ENCODE peak calls at places on chromosome 18, in seven cellular contexts. F is astrocyte of the spinal cord, K is Caco-2, O is pancreas, A is stomach, Z is brain microvascular endothelial cell, G is neural progenitor cell. I is an unnamed sample.

GRCh38 chr18:58005885-58006523 is 38.0 kb upstream of the NEDD4L start:
- DNase-seq in G (no peak), Z (peak; percentile 9), A (no peak), O (no peak), K (no peak), F (peak; percentile 61), I (peak; percentile 25)

GRCh38 chr18:76986391-76986790 is 146.2 kb downstream of the MBP start:
- DNase-seq in K (no peak), G (no peak), Z (no peak), F (no peak), O (no peak), A (no peak), I (no peak)

GRCh38 chr18:77108821-77109692 is 23.5 kb downstream of the MBP start:
- DNase-seq in K (no peak), F (no peak), G (no peak), O (no peak), A (no peak), Z (no peak), I (no peak)

GRCh38 chr18:34718610-34719009 is 8.5 kb downstream of the DTNA start:
- DNase-seq in K (no peak), Z (no peak), O (no peak), A (no peak), F (no peak), G (no peak), I (peak; percentile 13)

GRCh38 chr18:12046751-12047335 is 46.8 kb upstream of the ANKRD62 start:
- DNase-seq in O (no peak), K (peak; percentile 14), Z (no peak), A (no peak), F (no peak), G (peak; percentile 45), I (no peak)

GRCh38 chr18:9101730-9102390 is 639 bp upstream of the NDUFV2 start:
- DNase-seq in O (no peak), A (no peak), Z (peak; percentile 71), F (peak; percentile 67), K (no peak), G (no peak), I (peak; percentile 83)

GRCh38 chr18:76461692-76462325 is 33.2 kb downstream of the ZNF516 start:
- DNase-seq in F (no peak), O (no peak), G (no peak), A (no peak), K (no peak), Z (no peak), I (no peak)

GRCh38 chr18:45275367-45276113 is 339.7 kb upstream of the SLC14A2 start:
- DNase-seq in K (peak; percentile 6), G (peak; percentile 37), O (no peak), Z (peak; percentile 26), F (peak; percentile 42), A (no peak), I (peak; percentile 67)

GRCh38 chr18:25805323-25805722 is 285.1 kb downstream of the SS18 start:
- DNase-seq in K (no peak), Z (peak; percentile 33), O (no peak), F (peak; percentile 43), A (no peak), G (no peak), I (peak; percentile 61)

GRCh38 chr18:58051765-58052460 is 7.9 kb downstream of the NEDD4L start:
- DNase-seq in F (peak; percentile 32), O (no peak), G (no peak), K (no peak), A (no peak), Z (peak; percentile 21), I (peak; percentile 65)

GRCh38 chr18:41828137-41828536 is 126.9 kb upstream of the PIK3C3 start:
- DNase-seq in Z (no peak), F (no peak), K (no peak), O (no peak), A (no peak), G (no peak), I (no peak)

GRCh38 chr18:75129717-75130477 is 79.0 kb downstream of the PTGR3 start:
- DNase-seq in F (no peak), Z (no peak), A (no peak), O (no peak), G (no peak), K (no peak), I (no peak)

GRCh38 chr18:61892683-61893303 is at the start of gene RNF152:
- DNase-seq in K (peak; percentile 0), G (peak; percentile 81), O (peak; percentile 51), F (peak; percentile 27), Z (no peak), A (peak; percentile 40), I (peak; percentile 46)

GRCh38 chr18:49019446-49020045 is 68.8 kb upstream of the SMAD7 start:
- DNase-seq in Z (no peak), G (no peak), F (no peak), O (no peak), A (peak; percentile 20), K (no peak), I (no peak)

GRCh38 chr18:49020621-49021021 is 69.9 kb upstream of the SMAD7 start:
- DNase-seq in O (peak; percentile 52), A (peak; percentile 23), F (no peak), G (no peak), K (no peak), Z (peak; percentile 9), I (peak; percentile 13)

GRCh38 chr18:49020129-49020528 is 69.4 kb upstream of the SMAD7 start:
- DNase-seq in F (no peak), K (no peak), A (peak; percentile 20), Z (no peak), O (peak; percentile 62), G (no peak), I (no peak)

GRCh38 chr18:49021433-49022129 is 70.8 kb upstream of the SMAD7 start:
- DNase-seq in O (peak; percentile 81), F (peak; percentile 20), Z (peak; percentile 33), A (peak; percentile 79), K (peak; percentile 66), G (peak; percentile 40), I (peak; percentile 63)

DNA sequence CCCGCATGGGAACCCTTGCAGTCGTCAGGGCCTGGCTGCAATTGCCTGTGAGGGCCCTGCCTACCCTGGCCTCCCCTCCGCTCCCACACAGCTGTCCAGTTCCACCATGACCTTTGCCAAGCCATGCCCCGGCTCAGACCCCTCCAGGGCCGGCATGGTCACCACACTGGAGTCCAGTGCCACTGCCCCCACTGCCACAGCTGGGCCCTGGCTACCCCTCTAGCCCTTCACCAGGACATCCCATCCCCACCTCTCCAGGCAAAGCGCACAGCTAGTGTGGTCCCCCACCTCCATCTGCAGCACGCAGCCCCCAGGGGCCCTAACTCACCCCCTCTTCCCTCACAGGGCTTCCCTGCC is 70.3 kb upstream of the SMAD7 start:
- DNase-seq in G (no peak), K (no peak), O (peak; percentile 69), A (no peak), Z (no peak), F (no peak), I (no peak)
- H3K4me3 ChIP-seq in G (no peak overlapping the region), K (no peak overlapping the region), O (peak overlapping the region; percentile 25), A (no peak overlapping the region), Z (no peak overlapping the region), F (no peak overlapping the region), I (no peak overlapping the region)

GRCh38 chr18:3851159-3851558 is 401.2 kb downstream of the TGIF1 start:
- DNase-seq in G (no peak), Z (no peak), O (no peak), K (no peak), F (no peak), A (no peak), I (no peak)

GRCh38 chr18:3855961-3856360 is 406.0 kb downstream of the TGIF1 start:
- DNase-seq in O (no peak), Z (no peak), G (no peak), K (no peak), A (no peak), F (no peak), I (no peak)

GRCh38 chr18:3848316-3848715 is 398.3 kb downstream of the TGIF1 start:
- DNase-seq in Z (no peak), K (no peak), O (no peak), A (no peak), F (peak; percentile 16), G (no peak), I (no peak)

GRCh38 chr18:3857544-3857943 is 407.6 kb downstream of the TGIF1 start:
- DNase-seq in A (no peak), G (no peak), F (no peak), O (no peak), Z (peak; percentile 6), K (no peak), I (no peak)

DNA sequence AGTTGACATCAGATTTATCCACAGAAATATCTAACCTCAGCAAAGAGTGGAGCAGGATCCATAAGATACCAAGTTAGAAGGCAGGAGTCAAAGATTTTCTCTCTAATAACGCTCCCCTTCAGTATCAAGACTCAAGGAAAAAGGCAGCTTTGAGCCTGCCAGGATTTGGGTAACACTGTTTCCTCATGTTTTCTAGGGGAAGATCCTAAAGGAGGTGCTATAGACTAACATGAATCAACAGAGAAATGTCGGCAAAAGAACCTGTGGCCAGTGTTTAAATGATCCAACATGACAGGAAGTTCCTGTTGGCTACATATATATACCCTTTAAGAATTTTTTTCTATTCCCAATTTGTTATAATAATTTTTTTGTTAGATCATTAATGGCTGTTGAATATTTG is 402.3 kb downstream of the TGIF1 start:
- DNase-seq in Z (no peak), G (no peak), A (no peak), K (peak; percentile 19), O (no peak), F (no peak), I (no peak)
- TF ChIP-seq CTCF in Z (no peak), G (peak; percentile 10), A (no peak), K (no peak), O (no peak), F (no peak), I (no peak)

DNA sequence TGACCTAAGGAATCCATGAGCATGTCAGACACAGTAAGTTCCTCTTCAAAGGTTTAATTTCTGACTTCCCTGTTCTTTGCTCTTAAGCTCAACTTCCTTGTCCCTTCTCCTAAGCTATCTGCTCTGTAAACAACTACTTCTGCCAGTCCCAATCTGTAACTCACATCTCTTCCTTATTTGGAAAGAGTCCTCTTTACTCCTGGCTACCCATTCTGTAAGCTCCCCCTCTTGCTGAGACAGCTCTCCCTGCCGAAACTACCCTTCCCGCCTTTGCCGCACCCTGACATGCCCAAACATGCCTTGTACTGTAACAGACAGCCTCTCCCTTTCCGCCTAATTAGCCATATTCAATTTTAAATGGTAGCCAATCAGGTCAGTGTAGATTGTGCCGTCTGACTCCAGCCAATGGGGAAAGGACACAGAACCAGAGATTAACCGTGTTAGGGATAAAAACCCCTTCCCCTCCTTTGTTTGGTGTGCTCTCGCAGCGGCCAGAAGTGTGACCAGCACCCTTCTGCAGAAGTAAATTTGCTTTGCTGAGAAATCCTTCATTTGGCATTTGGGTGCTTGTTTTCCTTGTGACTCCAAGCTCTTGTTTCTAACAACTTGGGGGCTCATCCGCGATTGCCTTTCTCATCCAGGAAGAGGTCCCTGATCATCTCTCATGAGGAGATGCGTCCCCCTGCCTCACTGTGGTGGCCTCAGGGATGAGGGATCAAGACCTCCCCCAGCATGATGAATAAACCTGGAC is 49.0 kb downstream of the PIAS2 start:
- DNase-seq in F (no peak), O (no peak), K (no peak), A (no peak), G (peak; percentile 70), Z (no peak), I (no peak)
- H3K4me3 ChIP-seq in F (no peak overlapping the region), O (no peak overlapping the region), K (no peak overlapping the region), A (no peak overlapping the region), G (peak overlapping the region; percentile 59), Z (no peak overlapping the region), I (no peak overlapping the region)

DNA sequence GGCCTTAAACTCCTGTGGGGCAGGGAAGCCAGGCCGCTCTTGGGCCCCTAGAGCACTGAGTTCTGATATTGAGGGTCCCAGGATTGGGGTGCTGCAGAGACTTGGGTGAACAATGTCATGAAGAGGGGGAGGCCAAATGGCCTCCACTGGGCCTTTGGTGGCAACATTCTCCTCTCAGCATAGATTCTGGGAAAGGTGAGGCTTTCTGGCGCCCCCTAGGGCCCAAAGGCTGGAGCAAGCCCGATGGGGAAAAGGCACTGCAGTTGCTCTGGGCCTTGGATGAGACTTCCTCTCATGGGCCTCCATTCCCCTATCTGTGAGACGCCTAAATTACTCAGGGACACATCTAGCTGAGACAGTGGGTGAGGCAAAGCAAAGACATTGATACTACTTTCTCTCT is 84.8 kb downstream of the ACAA2 start:
- DNase-seq in K (peak; percentile 35), F (peak; percentile 30), Z (peak; percentile 47), A (peak; percentile 34), O (peak; percentile 77), G (peak; percentile 66), I (peak; percentile 62)
- TF ChIP-seq CTCF in K (peak; percentile 22), F (peak; percentile 68), Z (peak; percentile 84), A (no peak), O (peak; percentile 43), G (peak; percentile 68), I (peak; percentile 85)